ENCODE peak calls at places on chromosomes 1 and 21, in four cellular contexts. F is tibial artery, J is dorsolateral prefrontal cortex, C is AML-193. H is an unnamed sample.

GRCh38 chr1:40857737-40858136 is 4.4 kb downstream of the CITED4 start:
- DNase-seq in F (no peak), J (no peak), C (no peak), H (no peak)

GRCh38 chr1:109652446-109652845 is 3.5 kb upstream of the GSTM4 start:
- DNase-seq in F (no peak), J (no peak), C (no peak), H (no peak)

GRCh38 chr1:213484333-213484732 is 433.3 kb downstream of the RPS6KC1 start:
- DNase-seq in F (no peak), J (no peak), C (no peak), H (no peak)

GRCh38 chr21:33441489-33442477 is 38.0 kb downstream of the TMEM50B start:
- DNase-seq in F (peak), J (no peak), C (no peak), H (no peak)

GRCh38 chr1:53660666-53661065 is 78.3 kb downstream of the GLIS1 start:
- DNase-seq in F (no peak), J (no peak), C (no peak), H (no peak)

GRCh38 chr21:42848932-42849758 is 30.2 kb downstream of the WDR4 start:
- DNase-seq in F (no peak), J (no peak), C (no peak), H (no peak)

GRCh38 chr1:77387553-77387952 is 105.7 kb downstream of the AK5 start:
- DNase-seq in F (no peak), J (no peak), C (no peak), H (no peak)

GRCh38 chr1:17833661-17834501 is 78.7 kb downstream of the ACTL8 start:
- DNase-seq in F (peak), J (no peak), C (no peak), H (no peak)

GRCh38 chr1:95122151-95122697 is 5.1 kb downstream of the TLCD4 start:
- DNase-seq in F (no peak), J (no peak), C (no peak), H (no peak)

GRCh38 chr1:152185544-152186391 is 26.7 kb upstream of the RPTN start:
- DNase-seq in F (no peak), J (no peak), C (peak), H (peak)

GRCh38 chr1:174953657-174954435 is 45.9 kb upstream of the CACYBP start:
- DNase-seq in F (no peak), J (no peak), C (no peak), H (no peak)

GRCh38 chr1:31957701-31958674 is 19.8 kb upstream of the PTP4A2 start:
- DNase-seq in F (no peak), J (no peak), C (peak), H (peak)

GRCh38 chr21:43001316-43001715 is 27.0 kb downstream of the PKNOX1 start:
- DNase-seq in F (peak), J (peak), C (no peak), H (no peak)

GRCh38 chr1:8165595-8166360 is 139.7 kb upstream of the ERRFI1 start:
- DNase-seq in F (no peak), J (no peak), C (no peak), H (no peak)

GRCh38 chr1:83769072-83769471 is 229.9 kb downstream of the TTLL7 start:
- DNase-seq in F (no peak), J (no peak), C (no peak), H (no peak)

GRCh38 chr1:3161130-3161840 is 92.3 kb downstream of the PRDM16 start:
- DNase-seq in F (no peak), J (peak), C (no peak), H (no peak)

GRCh38 chr1:55720243-55720642 is 505.1 kb upstream of the USP24 start:
- DNase-seq in F (no peak), J (no peak), C (no peak), H (no peak)